ENCODE peak calls at places on chromosomes 12 and 14, in four cellular contexts. I, O, J and W are unnamed samples.

GRCh38 chr12:8996682-8997405 is 7.5 kb downstream of the KLRG1 start:
- DNase-seq in O (no peak), J (no peak), I (peak; percentile 1), W (no peak)

GRCh38 chr14:24231263-24232120 is 675 bp downstream of the NEDD8 start:
- DNase-seq in O (no peak), J (no peak), I (no peak), W (no peak)

GRCh38 chr12:19572920-19573558 is 133.7 kb downstream of the AEBP2 start:
- DNase-seq in O (no peak), I (peak; percentile 20), J (no peak), W (no peak)

GRCh38 chr14:94919896-94920295 is 150.0 kb upstream of the GSC start:
- DNase-seq in I (no peak), J (no peak), O (no peak), W (no peak)

GRCh38 chr14:23640524-23641141 is 4.5 kb downstream of the DHRS2 start:
- DNase-seq in J (no peak), I (peak; percentile 85), O (no peak), W (no peak)

GRCh38 chr14:81565441-81566290 is 32.0 kb upstream of the SEL1L start:
- DNase-seq in O (no peak), J (no peak), I (no peak), W (no peak)

GRCh38 chr14:101477648-101478047 is 83.6 kb upstream of the DIO3 start:
- DNase-seq in I (no peak), J (no peak), O (no peak), W (no peak)

GRCh38 chr14:74917646-74918081 is 5.4 kb downstream of the RPS6KL1 start:
- DNase-seq in O (no peak), I (no peak), J (no peak), W (no peak)

GRCh38 chr12:38543151-38543550 is 226.6 kb downstream of the ALG10B start:
- DNase-seq in I (no peak), J (no peak), O (no peak), W (no peak)

GRCh38 chr12:57793920-57794319 is 11.3 kb downstream of the TSFM start:
- DNase-seq in I (peak; percentile 69), O (no peak), J (no peak), W (no peak)

GRCh38 chr14:33435911-33436310 is 497.2 kb downstream of the NPAS3 start:
- DNase-seq in J (no peak), I (no peak), O (no peak), W (no peak)

GRCh38 chr14:86035882-86036281 is 505.9 kb downstream of the FLRT2 start:
- DNase-seq in O (no peak), J (no peak), I (no peak), W (no peak)

GRCh38 chr12:113903381-113903863 is 62.7 kb downstream of the RBM19 start:
- DNase-seq in O (no peak), I (peak; percentile 21), J (no peak), W (no peak)

GRCh38 chr12:51281202-51281924 is 11.1 kb upstream of the SMAGP start:
- DNase-seq in J (no peak), O (no peak), I (peak; percentile 18), W (no peak)

GRCh38 chr12:95790025-95790911 is at the start of gene NTN4:
- DNase-seq in J (peak; percentile 79), I (peak; percentile 53), O (peak; percentile 36), W (peak; percentile 28)

GRCh38 chr12:1591029-1591428 is 3.4 kb downstream of the FBXL14 start:
- DNase-seq in O (no peak), J (no peak), I (no peak), W (no peak)

GRCh38 chr14:52124791-52125661 is 56.2 kb upstream of the NID2 start:
- DNase-seq in I (peak; percentile 81), J (no peak), O (no peak), W (no peak)

GRCh38 chr12:89016970-89017778 is 335.1 kb downstream of the DUSP6 start:
- DNase-seq in J (no peak), O (no peak), I (peak; percentile 62), W (no peak)

GRCh38 chr14:90573385-90574105 is 176.7 kb downstream of the CALM1 start:
- DNase-seq in O (no peak), J (no peak), I (no peak), W (no peak)

GRCh38 chr12:89384050-89384749 is 31.9 kb upstream of the DUSP6 start:
- DNase-seq in I (peak; percentile 95), J (peak; percentile 71), O (no peak), W (peak; percentile 45)

GRCh38 chr12:109291531-109292341 is 17.3 kb downstream of the FOXN4 start:
- DNase-seq in J (no peak), I (peak; percentile 17), O (no peak), W (no peak)

GRCh38 chr12:40971911-40972310 is 216.2 kb upstream of the PDZRN4 start:
- DNase-seq in O (no peak), J (no peak), I (no peak), W (no peak)

GRCh38 chr12:104612381-104612780 is 155.6 kb downstream of the CHST11 start:
- DNase-seq in J (no peak), I (no peak), O (no peak), W (no peak)

GRCh38 chr14:68733086-68733621 is 59.7 kb downstream of the ZFP36L1 start:
- DNase-seq in I (no peak), O (no peak), J (no peak), W (no peak)

GRCh38 chr14:105947599-105947998 is 421.2 kb downstream of the TMEM121 start:
- DNase-seq in I (no peak), J (no peak), O (no peak), W (no peak)

GRCh38 chr14:105944632-105945610 is 418.5 kb downstream of the TMEM121 start:
- DNase-seq in J (peak; percentile 78), O (peak; percentile 53), I (no peak), W (no peak)

GRCh38 chr14:105943973-105944602 is 417.7 kb downstream of the TMEM121 start:
- DNase-seq in J (no peak), O (no peak), I (no peak), W (no peak)

GRCh38 chr14:105941226-105942166 is 415.1 kb downstream of the TMEM121 start:
- DNase-seq in J (no peak), O (no peak), I (no peak), W (no peak)

GRCh38 chr14:105945891-105946290 is 419.5 kb downstream of the TMEM121 start:
- DNase-seq in I (no peak), O (no peak), J (no peak), W (no peak)
- TF ChIP-seq CTCF in I (no peak), O (no peak), J (no peak), W (no peak)

GRCh38 chr14:26531894-26532293 is 65.9 kb downstream of the NOVA1 start:
- DNase-seq in O (no peak), I (peak; percentile 53), J (no peak), W (no peak)
- TF ChIP-seq CTCF in O (no peak), I (no peak), J (no peak), W (no peak)

DNA sequence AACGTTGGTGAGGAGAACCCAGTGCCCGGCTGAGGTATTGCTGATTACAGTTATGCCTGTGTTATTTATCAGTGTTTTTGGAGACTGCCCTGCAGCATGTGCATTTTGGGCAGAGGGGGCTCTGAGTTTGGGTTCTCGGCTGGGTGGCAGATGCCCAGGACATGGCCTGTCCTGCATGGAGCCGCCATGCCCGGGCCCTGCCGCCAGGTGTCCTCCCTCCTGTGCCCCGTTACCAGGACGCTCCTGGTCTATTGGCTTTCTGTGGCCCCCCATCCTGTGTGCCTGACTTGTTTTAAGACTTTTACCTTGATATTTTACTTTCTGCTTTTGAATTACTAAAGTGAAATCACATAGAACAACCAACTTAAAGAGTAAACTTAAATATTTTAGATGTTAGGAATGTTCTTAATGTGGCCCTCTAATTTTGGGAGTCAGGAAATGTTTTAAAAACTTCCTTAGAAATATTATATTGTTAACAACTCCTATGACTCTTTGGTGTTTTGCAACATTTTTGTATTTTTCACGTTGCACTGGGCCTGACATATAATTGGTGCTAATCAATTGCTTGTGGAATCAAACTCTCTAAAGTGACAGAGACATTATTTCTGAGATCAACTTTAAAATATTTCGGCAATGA is 51.8 kb downstream of the PRIMA1 start:
- DNase-seq in O (no peak), J (no peak), I (no peak), W (no peak)
- TF ChIP-seq CTCF in O (no peak), J (peak; percentile 42), I (no peak), W (no peak)

DNA sequence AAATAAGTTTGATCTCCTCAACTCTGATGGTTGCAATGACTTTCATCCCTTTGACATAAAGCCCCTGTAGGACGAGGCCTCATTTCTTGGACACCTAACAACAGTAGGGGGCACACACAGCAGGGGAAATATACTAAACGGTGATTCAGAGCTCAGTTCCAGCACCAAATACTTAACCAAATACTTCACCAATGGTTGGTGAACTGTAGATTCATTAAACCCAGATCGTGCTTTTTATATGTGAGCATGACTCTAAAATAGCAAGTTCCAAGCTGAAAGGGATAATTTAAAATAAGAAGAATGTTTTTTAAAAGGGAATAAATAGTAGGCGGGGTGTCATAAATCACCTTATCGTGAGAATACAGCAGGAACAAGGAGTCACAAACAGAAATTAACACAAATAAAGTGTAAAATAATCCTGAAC is 53.2 kb downstream of the ATG2B start:
- DNase-seq in J (no peak), O (no peak), I (no peak), W (no peak)
- TF ChIP-seq CTCF in J (no peak), O (no peak), I (no peak), W (no peak)

GRCh38 chr12:27972721-27973120 is at the start of gene PTHLH:
- DNase-seq in J (no peak), O (no peak), I (no peak), W (no peak)
- TF ChIP-seq CTCF in J (no peak), O (no peak), I (no peak), W (no peak)

DNA sequence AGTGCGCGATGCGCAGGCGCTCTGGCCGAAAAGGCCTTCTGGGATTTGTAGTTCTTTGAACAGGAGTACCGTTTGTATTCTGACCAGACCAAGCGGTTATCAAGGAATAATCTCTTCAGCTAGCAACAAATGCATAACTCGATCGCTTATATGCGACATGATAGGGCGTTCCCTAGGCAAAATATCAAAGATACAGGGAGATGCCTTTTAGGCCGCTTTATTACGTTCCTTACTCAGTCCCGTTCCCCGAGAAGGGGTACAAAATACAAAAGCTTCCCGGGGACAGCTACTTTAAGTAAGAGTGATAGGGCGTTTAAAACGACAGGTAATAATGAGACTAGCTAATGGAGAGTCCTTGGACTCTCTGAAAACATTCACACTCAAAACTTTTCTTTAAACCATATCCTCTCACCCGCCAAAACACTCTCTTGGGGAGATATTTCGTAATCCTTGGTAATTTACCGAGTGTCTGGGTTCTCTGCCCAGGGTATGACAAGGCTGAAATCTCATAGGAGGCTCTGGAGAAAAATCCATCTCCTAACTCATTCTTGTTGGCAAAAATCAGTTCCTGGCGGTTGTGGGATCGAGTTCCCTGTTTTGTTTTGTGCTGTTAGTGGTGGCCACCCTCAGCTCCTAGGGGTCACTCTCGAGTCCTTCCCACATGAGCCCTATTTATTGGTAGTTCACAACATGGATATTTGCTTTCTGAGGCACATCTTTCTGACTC is 412 bp upstream of the SNW1 start:
- DNase-seq in J (no peak), O (no peak), I (peak; percentile 30), W (no peak)
- TF ChIP-seq CTCF in J (peak; percentile 29), O (no peak), I (peak; percentile 11), W (no peak)

GRCh38 chr12:56007148-56007891 is 10.2 kb downstream of the SUOX start:
- DNase-seq in I (peak; percentile 82), O (peak; percentile 71), J (peak; percentile 90), W (peak; percentile 80)
- TF ChIP-seq CTCF in I (no peak), O (no peak), J (no peak), W (no peak)